ENCODE peak calls at places on chromosomes 6 and 20, in nine cellular contexts. One of them, this sample, is unnamed.

GRCh38 chr20:45070932-45071632 is 29.8 kb downstream of the KCNS1 start:
- DNase-seq in CD8-positive, alpha-beta T cell: no peak
- DNase-seq in AG10803: no peak
- DNase-seq in body of pancreas: no peak
- DNase-seq in Panc1: no peak
- DNase-seq in lower leg skin: no peak
- DNase-seq in bronchial epithelial cell: peak
- DNase-seq in sigmoid colon: no peak
- DNase-seq in GM13977: no peak
- DNase-seq in this sample: no peak

GRCh38 chr6:63509652-63510352 is 62.5 kb upstream of the LOC128125822 start:
- DNase-seq in GM13977: peak
- DNase-seq in bronchial epithelial cell: peak
- DNase-seq in AG10803: peak
- DNase-seq in lower leg skin: no peak
- DNase-seq in body of pancreas: peak
- DNase-seq in sigmoid colon: peak
- DNase-seq in CD8-positive, alpha-beta T cell: no peak
- DNase-seq in Panc1: no peak
- DNase-seq in this sample: no peak

GRCh38 chr6:74447013-74447412 is 751.0 kb downstream of the CD109 start:
- DNase-seq in AG10803: peak
- DNase-seq in Panc1: no peak
- DNase-seq in bronchial epithelial cell: no peak
- DNase-seq in CD8-positive, alpha-beta T cell: no peak
- DNase-seq in sigmoid colon: no peak
- DNase-seq in lower leg skin: no peak
- DNase-seq in GM13977: peak
- DNase-seq in body of pancreas: no peak
- DNase-seq in this sample: no peak

GRCh38 chr6:144248003-144248402 is 37.1 kb upstream of the UTRN start:
- DNase-seq in CD8-positive, alpha-beta T cell: no peak
- DNase-seq in AG10803: no peak
- DNase-seq in lower leg skin: no peak
- DNase-seq in Panc1: no peak
- DNase-seq in sigmoid colon: no peak
- DNase-seq in body of pancreas: no peak
- DNase-seq in bronchial epithelial cell: no peak
- DNase-seq in GM13977: no peak
- DNase-seq in this sample: no peak

GRCh38 chr6:52547647-52548352 is 29.1 kb downstream of the TRAM2 start:
- DNase-seq in body of pancreas: no peak
- DNase-seq in AG10803: no peak
- DNase-seq in bronchial epithelial cell: no peak
- DNase-seq in lower leg skin: no peak
- DNase-seq in Panc1: no peak
- DNase-seq in sigmoid colon: no peak
- DNase-seq in CD8-positive, alpha-beta T cell: no peak
- DNase-seq in GM13977: no peak
- DNase-seq in this sample: no peak

GRCh38 chr6:135657207-135657606 is 159.7 kb upstream of the AHI1 start:
- DNase-seq in GM13977: no peak
- DNase-seq in bronchial epithelial cell: no peak
- DNase-seq in CD8-positive, alpha-beta T cell: no peak
- DNase-seq in Panc1: no peak
- DNase-seq in sigmoid colon: no peak
- DNase-seq in body of pancreas: no peak
- DNase-seq in AG10803: no peak
- DNase-seq in lower leg skin: no peak
- DNase-seq in this sample: no peak

GRCh38 chr6:2135401-2135800 is 110.0 kb downstream of the GMDS start:
- DNase-seq in lower leg skin: no peak
- DNase-seq in body of pancreas: no peak
- DNase-seq in CD8-positive, alpha-beta T cell: no peak
- DNase-seq in bronchial epithelial cell: no peak
- DNase-seq in GM13977: no peak
- DNase-seq in AG10803: no peak
- DNase-seq in Panc1: no peak
- DNase-seq in sigmoid colon: no peak
- DNase-seq in this sample: no peak

GRCh38 chr6:105936972-105937371 is 149.2 kb upstream of the PRDM1 start:
- DNase-seq in CD8-positive, alpha-beta T cell: no peak
- DNase-seq in sigmoid colon: no peak
- DNase-seq in Panc1: no peak
- DNase-seq in lower leg skin: no peak
- DNase-seq in body of pancreas: no peak
- DNase-seq in AG10803: no peak
- DNase-seq in bronchial epithelial cell: peak
- DNase-seq in GM13977: no peak
- DNase-seq in this sample: no peak

GRCh38 chr6:11297376-11297729 is 64.9 kb upstream of the NEDD9 start:
- DNase-seq in AG10803: no peak
- DNase-seq in sigmoid colon: no peak
- DNase-seq in CD8-positive, alpha-beta T cell: no peak
- DNase-seq in lower leg skin: no peak
- DNase-seq in GM13977: no peak
- DNase-seq in Panc1: no peak
- DNase-seq in body of pancreas: no peak
- DNase-seq in bronchial epithelial cell: no peak
- DNase-seq in this sample: no peak

GRCh38 chr20:45971425-45971674 is 653 bp downstream of the ZNF335 start:
- DNase-seq in sigmoid colon: no peak
- DNase-seq in CD8-positive, alpha-beta T cell: no peak
- DNase-seq in GM13977: peak
- DNase-seq in lower leg skin: no peak
- DNase-seq in Panc1: no peak
- DNase-seq in body of pancreas: no peak
- DNase-seq in AG10803: no peak
- DNase-seq in bronchial epithelial cell: no peak
- DNase-seq in this sample: no peak

GRCh38 chr6:11685411-11686093 is 93.1 kb downstream of the ADTRP start:
- DNase-seq in GM13977: no peak
- DNase-seq in Panc1: no peak
- DNase-seq in sigmoid colon: no peak
- DNase-seq in AG10803: peak
- DNase-seq in body of pancreas: no peak
- DNase-seq in lower leg skin: no peak
- DNase-seq in bronchial epithelial cell: peak
- DNase-seq in CD8-positive, alpha-beta T cell: no peak
- DNase-seq in this sample: no peak

GRCh38 chr6:73062121-73062520 is 163.2 kb downstream of the KHDC1L start:
- DNase-seq in AG10803: peak
- DNase-seq in lower leg skin: no peak
- DNase-seq in GM13977: no peak
- DNase-seq in bronchial epithelial cell: no peak
- DNase-seq in CD8-positive, alpha-beta T cell: no peak
- DNase-seq in body of pancreas: no peak
- DNase-seq in Panc1: no peak
- DNase-seq in sigmoid colon: no peak
- DNase-seq in this sample: no peak

DNA sequence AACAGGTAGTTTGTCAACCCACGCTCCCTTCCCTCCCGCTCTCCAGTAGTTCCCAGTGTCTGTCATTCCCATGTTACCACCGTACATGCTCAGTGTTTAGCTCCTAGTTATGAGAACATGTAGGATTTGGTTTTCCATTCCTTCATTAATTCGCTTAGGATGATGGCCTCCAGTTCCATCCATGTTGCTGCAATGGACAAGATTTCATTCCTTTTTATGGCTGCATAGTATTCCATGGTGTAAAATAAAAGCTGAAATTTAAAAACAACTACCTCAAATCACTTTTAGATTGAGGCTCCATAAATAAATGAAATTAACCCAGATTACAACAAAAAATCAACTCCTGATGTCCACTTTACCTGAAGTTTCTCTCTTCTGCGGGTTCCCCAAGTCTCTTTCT is 190.6 kb downstream of the ZNF217 start:
- DNase-seq in GM13977: no peak
- DNase-seq in Panc1: no peak
- DNase-seq in AG10803: no peak
- DNase-seq in body of pancreas: no peak
- DNase-seq in CD8-positive, alpha-beta T cell: no peak
- DNase-seq in lower leg skin: no peak
- DNase-seq in sigmoid colon: no peak
- DNase-seq in bronchial epithelial cell: no peak
- DNase-seq in this sample: no peak
- TF ChIP-seq CTCF in GM13977: no peak
- TF ChIP-seq CTCF in Panc1: no peak
- TF ChIP-seq CTCF in AG10803: no peak
- TF ChIP-seq CTCF in body of pancreas: no peak
- TF ChIP-seq CTCF in CD8-positive, alpha-beta T cell: no peak
- TF ChIP-seq CTCF in lower leg skin: no peak
- TF ChIP-seq CTCF in sigmoid colon: no peak
- TF ChIP-seq CTCF in bronchial epithelial cell: no peak
- TF ChIP-seq CTCF in this sample: no peak

GRCh38 chr6:31722173-31722572 is 627 bp upstream of the LY6G6C start:
- DNase-seq in sigmoid colon: no peak
- DNase-seq in GM13977: no peak
- DNase-seq in CD8-positive, alpha-beta T cell: no peak
- DNase-seq in Panc1: no peak
- DNase-seq in AG10803: no peak
- DNase-seq in bronchial epithelial cell: no peak
- DNase-seq in body of pancreas: no peak
- DNase-seq in lower leg skin: no peak
- DNase-seq in this sample: no peak
- TF ChIP-seq CTCF in sigmoid colon: no peak
- TF ChIP-seq CTCF in GM13977: no peak
- TF ChIP-seq CTCF in CD8-positive, alpha-beta T cell: no peak
- TF ChIP-seq CTCF in Panc1: no peak
- TF ChIP-seq CTCF in AG10803: no peak
- TF ChIP-seq CTCF in bronchial epithelial cell: no peak
- TF ChIP-seq CTCF in body of pancreas: no peak
- TF ChIP-seq CTCF in lower leg skin: no peak
- TF ChIP-seq CTCF in this sample: no peak

GRCh38 chr6:169639653-169640278 is 62.1 kb downstream of the WDR27 start:
- DNase-seq in bronchial epithelial cell: no peak
- DNase-seq in sigmoid colon: no peak
- DNase-seq in lower leg skin: no peak
- DNase-seq in AG10803: peak
- DNase-seq in Panc1: no peak
- DNase-seq in body of pancreas: no peak
- DNase-seq in CD8-positive, alpha-beta T cell: no peak
- DNase-seq in GM13977: no peak
- DNase-seq in this sample: no peak

GRCh38 chr6:169640347-169640972 is 61.4 kb downstream of the WDR27 start:
- DNase-seq in CD8-positive, alpha-beta T cell: no peak
- DNase-seq in GM13977: no peak
- DNase-seq in sigmoid colon: no peak
- DNase-seq in body of pancreas: no peak
- DNase-seq in bronchial epithelial cell: no peak
- DNase-seq in Panc1: no peak
- DNase-seq in AG10803: peak
- DNase-seq in lower leg skin: no peak
- DNase-seq in this sample: no peak

GRCh38 chr6:169642455-169642854 is 59.4 kb downstream of the WDR27 start:
- DNase-seq in GM13977: no peak
- DNase-seq in AG10803: no peak
- DNase-seq in body of pancreas: no peak
- DNase-seq in lower leg skin: no peak
- DNase-seq in Panc1: no peak
- DNase-seq in sigmoid colon: no peak
- DNase-seq in CD8-positive, alpha-beta T cell: no peak
- DNase-seq in bronchial epithelial cell: no peak
- DNase-seq in this sample: no peak

GRCh38 chr6:169640983-169641382 is 60.8 kb downstream of the WDR27 start:
- DNase-seq in sigmoid colon: no peak
- DNase-seq in bronchial epithelial cell: no peak
- DNase-seq in GM13977: no peak
- DNase-seq in body of pancreas: no peak
- DNase-seq in lower leg skin: no peak
- DNase-seq in Panc1: no peak
- DNase-seq in CD8-positive, alpha-beta T cell: no peak
- DNase-seq in AG10803: no peak
- DNase-seq in this sample: no peak

DNA sequence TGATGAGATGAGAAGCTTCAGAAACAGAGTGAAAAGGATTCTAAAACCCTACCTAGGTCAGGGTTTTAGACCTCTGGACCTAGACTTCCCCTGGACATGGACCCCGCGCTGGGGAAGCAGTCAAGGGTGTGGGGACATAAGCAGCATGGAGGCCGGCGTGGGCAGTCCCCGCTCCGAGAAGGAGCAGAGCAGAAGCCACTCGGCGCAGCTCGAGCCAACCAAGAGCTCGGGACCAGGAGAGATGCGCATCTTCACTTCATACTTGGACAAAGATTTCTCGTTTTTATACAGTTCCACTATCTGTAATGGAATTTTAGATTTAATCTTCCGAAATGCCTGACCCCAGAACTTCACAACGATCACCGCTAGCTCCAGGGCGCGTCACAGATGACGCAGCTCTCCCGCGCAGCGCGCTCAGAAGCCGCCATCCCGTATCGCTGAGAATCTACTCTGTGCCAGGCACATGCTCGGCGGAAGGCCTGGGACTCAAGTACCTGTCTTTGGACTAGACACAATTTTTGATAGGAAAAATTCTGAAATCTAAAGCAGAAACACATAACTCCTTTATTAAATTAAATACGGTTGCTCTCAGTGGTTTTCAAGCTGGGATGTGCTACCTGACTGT is 60.3 kb downstream of the WDR27 start:
- DNase-seq in lower leg skin: no peak
- DNase-seq in bronchial epithelial cell: no peak
- DNase-seq in GM13977: no peak
- DNase-seq in Panc1: no peak
- DNase-seq in sigmoid colon: no peak
- DNase-seq in CD8-positive, alpha-beta T cell: no peak
- DNase-seq in body of pancreas: no peak
- DNase-seq in AG10803: no peak
- DNase-seq in this sample: no peak
- TF ChIP-seq CTCF in lower leg skin: no peak
- TF ChIP-seq CTCF in bronchial epithelial cell: no peak
- TF ChIP-seq CTCF in GM13977: no peak
- TF ChIP-seq CTCF in Panc1: no peak
- TF ChIP-seq CTCF in sigmoid colon: no peak
- TF ChIP-seq CTCF in CD8-positive, alpha-beta T cell: no peak
- TF ChIP-seq CTCF in body of pancreas: no peak
- TF ChIP-seq CTCF in AG10803: no peak
- TF ChIP-seq CTCF in this sample: no peak

DNA sequence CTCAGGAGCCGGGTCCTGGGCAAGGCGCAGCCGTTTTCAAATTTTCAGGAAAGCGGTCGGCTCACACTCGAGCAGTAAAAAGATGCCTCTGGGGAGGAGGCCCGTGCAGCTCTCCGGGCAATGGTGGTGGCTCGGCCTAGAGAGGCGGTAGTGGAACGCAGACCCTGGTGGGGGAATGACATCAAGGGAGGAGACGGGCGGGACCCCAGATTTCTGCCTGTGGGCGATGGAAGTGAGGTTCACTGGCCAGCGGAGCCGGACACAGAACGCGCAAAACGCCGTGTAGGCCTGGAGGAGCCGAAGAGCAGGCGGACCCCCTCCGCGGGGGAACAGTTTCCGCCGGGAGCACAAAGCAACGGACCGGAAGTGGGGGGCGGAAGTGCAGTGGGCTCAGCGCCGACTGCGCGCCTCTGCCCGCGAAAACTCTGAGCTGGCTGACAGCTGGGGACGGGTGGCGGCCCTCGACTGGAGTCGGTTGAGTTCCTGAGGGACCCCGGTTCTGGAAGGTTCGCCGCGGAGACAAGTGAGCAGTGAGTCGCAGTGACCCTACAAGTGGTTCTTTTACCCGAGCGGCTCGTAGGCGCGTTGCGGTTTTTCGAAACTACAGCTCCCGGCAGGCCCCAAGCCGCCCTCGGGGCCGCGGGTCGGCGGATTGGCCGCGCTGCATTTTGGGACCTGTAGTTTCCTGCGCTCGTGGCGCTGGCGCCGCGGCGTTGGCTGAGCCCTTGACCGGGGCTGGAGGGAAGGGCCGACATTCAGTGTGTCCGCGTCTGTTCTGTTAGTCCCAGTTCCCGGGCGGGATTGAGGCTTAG is at the start of gene RTEL1:
- DNase-seq in lower leg skin: peak
- DNase-seq in bronchial epithelial cell: peak
- DNase-seq in body of pancreas: peak
- DNase-seq in sigmoid colon: peak
- DNase-seq in AG10803: peak
- DNase-seq in CD8-positive, alpha-beta T cell: peak
- DNase-seq in Panc1: peak
- DNase-seq in GM13977: peak
- DNase-seq in this sample: peak
- TF ChIP-seq CTCF in lower leg skin: no peak
- TF ChIP-seq CTCF in bronchial epithelial cell: no peak
- TF ChIP-seq CTCF in body of pancreas: no peak
- TF ChIP-seq CTCF in sigmoid colon: no peak
- TF ChIP-seq CTCF in AG10803: no peak
- TF ChIP-seq CTCF in CD8-positive, alpha-beta T cell: no peak
- TF ChIP-seq CTCF in Panc1: no peak
- TF ChIP-seq CTCF in GM13977: no peak
- TF ChIP-seq CTCF in this sample: no peak